ENCODE peak calls at places on chromosome 3, in six cellular contexts. J is HEK293T, V is T-helper 9 cell, T is T-helper 2 cell, C is GM23338, N is Karpas-422. E is an unnamed sample.
A peak's percentile ranks its signal among the peaks of the same experiment; 100 is the strongest.

GRCh38 chr3:150049317-150049716 is 78.6 kb upstream of the PFN2 start:
- DNase-seq in C (no peak), T (no peak), N (no peak), V (no peak), J (no peak), E (no peak)

GRCh38 chr3:83500422-83500821 is 1458.4 kb upstream of the CADM2 start:
- DNase-seq in N (no peak), C (no peak), J (no peak), V (no peak), T (no peak), E (no peak)

GRCh38 chr3:126515066-126515706 is 2.4 kb downstream of the UROC1 start:
- DNase-seq in N (no peak), C (no peak), T (no peak), J (no peak), V (no peak), E (no peak)

GRCh38 chr3:50624634-50625033 is 7.7 kb downstream of the MAPKAPK3 start:
- DNase-seq in T (no peak), V (no peak), N (no peak), C (peak; percentile 50), J (no peak), E (no peak)

GRCh38 chr3:94522488-94522887 is 459.6 kb downstream of the NSUN3 start:
- DNase-seq in C (peak; percentile 50), N (no peak), T (no peak), V (no peak), J (peak; percentile 18), E (peak; percentile 19)

GRCh38 chr3:7682822-7683229 is 818.8 kb upstream of the LMCD1 start:
- DNase-seq in V (no peak), N (no peak), C (peak; percentile 52), J (no peak), T (no peak), E (peak; percentile 23)

GRCh38 chr3:52213005-52213404 is 12.4 kb downstream of the TLR9 start:
- DNase-seq in V (no peak), N (no peak), T (no peak), C (no peak), J (no peak), E (no peak)

GRCh38 chr3:194380300-194380699 is 10.8 kb upstream of the LRRC15 start:
- DNase-seq in V (no peak), J (no peak), T (no peak), C (no peak), N (no peak), E (no peak)

GRCh38 chr3:167684389-167684993 is 30.7 kb upstream of the WDR49 start:
- DNase-seq in T (peak; percentile 53), V (peak; percentile 22), C (peak; percentile 88), N (peak; percentile 89), J (peak; percentile 44), E (peak; percentile 66)

GRCh38 chr3:115704661-115705338 is 81.5 kb downstream of the GAP43 start:
- DNase-seq in T (no peak), V (no peak), J (no peak), C (no peak), N (no peak), E (no peak)

GRCh38 chr3:143831208-143831607 is 17.1 kb downstream of the SLC9A9 start:
- DNase-seq in V (no peak), C (no peak), N (no peak), T (peak; percentile 67), J (no peak), E (no peak)

E was measured in iPS-NIHi11.